ENCODE peak calls at places on chromosomes 1 and 21, in four cellular contexts. U is uterus, T is dorsolateral prefrontal cortex, Z is heart left ventricle. G is an unnamed sample.

GRCh38 chr1:206705187-206705586 is 20.5 kb downstream of the MAPKAPK2 start:
- DNase-seq in U (no peak), Z (no peak), T (no peak), G (peak)

GRCh38 chr1:225762002-225762441 is 15.6 kb upstream of the SRP9 start:
- DNase-seq in T (no peak), U (no peak), Z (no peak), G (peak)

GRCh38 chr21:25934130-25934529 is 199.4 kb downstream of the GABPA start:
- DNase-seq in U (no peak), T (no peak), Z (no peak), G (peak)

GRCh38 chr1:100415217-100415778 is 63.0 kb downstream of the CDC14A start:
- DNase-seq in Z (no peak), T (no peak), U (no peak), G (no peak)

GRCh38 chr1:34683616-34684015 is 71.2 kb upstream of the GJB5 start:
- DNase-seq in Z (no peak), U (no peak), T (no peak), G (no peak)

GRCh38 chr21:28337319-28337718 is 655.4 kb downstream of the LTN1 start:
- DNase-seq in T (no peak), Z (no peak), U (no peak), G (peak)

GRCh38 chr1:27999055-27999454 is 39.3 kb downstream of the XKR8 start:
- DNase-seq in T (no peak), U (no peak), Z (no peak), G (no peak)

GRCh38 chr1:15141933-15142647 is 11.5 kb upstream of the TMEM51 start:
- DNase-seq in T (no peak), U (no peak), Z (peak), G (peak)

GRCh38 chr1:1431006-1431844 is 4.3 kb upstream of the VWA1 start:
- DNase-seq in Z (no peak), T (no peak), U (no peak), G (no peak)

GRCh38 chr1:24503003-24503751 is 541 bp downstream of the RCAN3 start:
- DNase-seq in T (no peak), U (no peak), Z (peak), G (no peak)

GRCh38 chr1:24505816-24506215 is 3.2 kb downstream of the RCAN3 start:
- DNase-seq in Z (no peak), U (no peak), T (no peak), G (no peak)

GRCh38 chr1:24503870-24504523 is 1.4 kb downstream of the RCAN3 start:
- DNase-seq in T (no peak), U (no peak), Z (no peak), G (no peak)

GRCh38 chr1:24502168-24503002 is at the start of gene RCAN3:
- DNase-seq in T (peak), Z (peak), U (peak), G (peak)

GRCh38 chr1:24504560-24504959 is 1.9 kb downstream of the RCAN3 start:
- DNase-seq in Z (no peak), U (no peak), T (no peak), G (no peak)
- H3K4me3 ChIP-seq in Z (no peak), U (no peak), T (no peak), G (no peak)

GRCh38 chr1:156623946-156624813 is 5.0 kb downstream of the HAPLN2 start:
- DNase-seq in U (peak), T (no peak), Z (peak), G (peak)
- TF ChIP-seq CTCF in U (no peak), T (no peak), Z (peak), G (peak)

DNA sequence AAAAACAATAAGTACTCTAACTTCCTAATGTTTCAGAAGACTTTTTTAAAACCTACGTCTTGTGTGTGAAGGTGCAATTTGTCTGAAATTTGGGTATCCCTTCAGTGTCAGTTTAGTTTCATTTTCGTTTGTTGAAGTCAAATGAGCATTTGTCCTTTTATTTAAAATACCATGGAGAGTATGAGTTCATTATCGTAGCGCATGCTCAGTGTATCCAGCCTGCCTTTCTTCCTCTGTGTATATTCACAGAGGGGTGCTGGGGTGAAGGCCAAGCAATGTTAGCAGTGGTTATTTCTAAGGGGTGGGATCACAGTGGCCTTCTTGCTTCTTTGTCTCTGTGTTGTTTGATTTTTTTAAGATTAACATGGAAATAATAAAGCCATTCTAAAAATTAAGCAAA is 43.2 kb downstream of the CNN3 start:
- DNase-seq in U (no peak), Z (no peak), T (no peak), G (peak)
- H3K4me3 ChIP-seq in U (peak), Z (no peak), T (no peak), G (no peak)

DNA sequence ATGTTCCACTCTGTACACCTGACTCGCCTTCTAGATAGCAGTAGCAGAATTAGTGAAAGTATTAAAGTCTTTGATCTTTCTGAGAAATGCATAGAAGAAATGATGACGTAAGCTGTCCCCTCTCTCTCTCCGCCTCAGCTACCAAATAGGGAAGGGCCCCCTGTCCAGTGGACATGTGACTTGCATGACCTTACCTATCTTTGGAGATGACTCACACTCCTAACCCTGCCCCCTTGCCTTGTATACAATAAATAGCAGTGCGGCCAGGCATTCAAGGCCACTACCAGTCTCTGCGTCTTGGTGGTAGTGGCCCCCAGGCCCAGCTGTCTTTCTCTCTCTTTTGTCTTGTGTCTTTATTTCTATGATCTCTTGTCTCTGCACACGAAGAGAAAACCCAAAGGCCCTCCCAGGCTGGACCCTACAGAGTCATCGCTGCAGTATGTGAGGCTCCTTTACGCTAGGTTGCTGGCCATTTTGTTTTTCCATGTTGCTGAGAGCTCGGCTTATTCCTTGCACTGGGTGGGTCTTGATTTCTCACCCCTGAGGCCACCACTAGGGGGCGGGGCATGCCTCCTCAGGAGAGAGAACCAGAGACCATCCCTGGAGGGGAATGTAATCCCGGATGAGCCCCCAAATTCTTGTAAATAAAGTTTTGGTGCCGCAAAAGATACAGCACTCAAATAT is 16.0 kb upstream of the ZBTB8B start:
- DNase-seq in U (no peak), Z (no peak), T (no peak), G (no peak)
- TF ChIP-seq CTCF in U (no peak), Z (no peak), T (no peak), G (peak)

G was measured in astrocyte of the spinal cord.